ENCODE peak calls at places on chromosomes 4 and X, in four cellular contexts. One of them, this sample, is unnamed.

GRCh38 chr4:127247293-127247952 is 385.3 kb upstream of the INTU start:
- DNase-seq in CD8-positive, alpha-beta T cell: no peak
- DNase-seq in A549: no peak
- DNase-seq in activated CD4-positive, alpha-beta T cell treated with anti-CD3 and anti-CD28 coated beads, Interleukin-2, amount 50 U/mL, for 1 hour: no peak
- DNase-seq in this sample: no peak

GRCh38 chrX:64842492-64842891 is 133.8 kb downstream of the ZC4H2 start:
- DNase-seq in CD8-positive, alpha-beta T cell: no peak
- DNase-seq in A549: no peak
- DNase-seq in activated CD4-positive, alpha-beta T cell treated with anti-CD3 and anti-CD28 coated beads, Interleukin-2, amount 50 U/mL, for 1 hour: no peak
- DNase-seq in this sample: no peak

GRCh38 chr4:8914461-8915171 is 43.0 kb upstream of the HMX1 start:
- DNase-seq in CD8-positive, alpha-beta T cell: no peak
- DNase-seq in activated CD4-positive, alpha-beta T cell treated with anti-CD3 and anti-CD28 coated beads, Interleukin-2, amount 50 U/mL, for 1 hour: no peak
- DNase-seq in A549: no peak
- DNase-seq in this sample: no peak

GRCh38 chr4:181281451-181281850 is 961.8 kb upstream of the TENM3 start:
- DNase-seq in A549: no peak
- DNase-seq in activated CD4-positive, alpha-beta T cell treated with anti-CD3 and anti-CD28 coated beads, Interleukin-2, amount 50 U/mL, for 1 hour: no peak
- DNase-seq in CD8-positive, alpha-beta T cell: no peak
- DNase-seq in this sample: no peak

GRCh38 chr4:83043801-83044407 is 8.9 kb downstream of the COPS4 start:
- DNase-seq in A549: no peak
- DNase-seq in CD8-positive, alpha-beta T cell: no peak
- DNase-seq in activated CD4-positive, alpha-beta T cell treated with anti-CD3 and anti-CD28 coated beads, Interleukin-2, amount 50 U/mL, for 1 hour: no peak
- DNase-seq in this sample: no peak

GRCh38 chrX:142184756-142185602 is 20.1 kb downstream of the MAGEC2 start:
- DNase-seq in A549: no peak
- DNase-seq in activated CD4-positive, alpha-beta T cell treated with anti-CD3 and anti-CD28 coated beads, Interleukin-2, amount 50 U/mL, for 1 hour: no peak
- DNase-seq in CD8-positive, alpha-beta T cell: no peak
- DNase-seq in this sample: no peak

GRCh38 chrX:24860140-24860539 is 155.6 kb downstream of the ARX start:
- DNase-seq in A549: no peak
- DNase-seq in CD8-positive, alpha-beta T cell: no peak
- DNase-seq in activated CD4-positive, alpha-beta T cell treated with anti-CD3 and anti-CD28 coated beads, Interleukin-2, amount 50 U/mL, for 1 hour: no peak
- DNase-seq in this sample: no peak

GRCh38 chr4:27514711-27515110 is 654.1 kb downstream of the STIM2 start:
- DNase-seq in A549: no peak
- DNase-seq in CD8-positive, alpha-beta T cell: no peak
- DNase-seq in activated CD4-positive, alpha-beta T cell treated with anti-CD3 and anti-CD28 coated beads, Interleukin-2, amount 50 U/mL, for 1 hour: no peak
- DNase-seq in this sample: no peak

GRCh38 chrX:43423876-43424275 is 232.2 kb upstream of the MAOA start:
- DNase-seq in activated CD4-positive, alpha-beta T cell treated with anti-CD3 and anti-CD28 coated beads, Interleukin-2, amount 50 U/mL, for 1 hour: no peak
- DNase-seq in A549: no peak
- DNase-seq in CD8-positive, alpha-beta T cell: no peak
- DNase-seq in this sample: no peak

GRCh38 chr4:78545275-78546246 is 6.0 kb upstream of the ANXA3 start:
- DNase-seq in CD8-positive, alpha-beta T cell: no peak
- DNase-seq in activated CD4-positive, alpha-beta T cell treated with anti-CD3 and anti-CD28 coated beads, Interleukin-2, amount 50 U/mL, for 1 hour: no peak
- DNase-seq in A549: no peak
- DNase-seq in this sample: no peak

GRCh38 chrX:145609951-145610511 is 207.6 kb upstream of the SLITRK2 start:
- DNase-seq in CD8-positive, alpha-beta T cell: no peak
- DNase-seq in activated CD4-positive, alpha-beta T cell treated with anti-CD3 and anti-CD28 coated beads, Interleukin-2, amount 50 U/mL, for 1 hour: no peak
- DNase-seq in A549: no peak
- DNase-seq in this sample: no peak

GRCh38 chr4:120043828-120044227 is 22.8 kb downstream of the MAD2L1 start:
- DNase-seq in activated CD4-positive, alpha-beta T cell treated with anti-CD3 and anti-CD28 coated beads, Interleukin-2, amount 50 U/mL, for 1 hour: no peak
- DNase-seq in CD8-positive, alpha-beta T cell: no peak
- DNase-seq in A549: no peak
- DNase-seq in this sample: no peak

GRCh38 chrX:119201570-119201969 is 34.5 kb upstream of the PGRMC1 start:
- DNase-seq in A549: no peak
- DNase-seq in CD8-positive, alpha-beta T cell: no peak
- DNase-seq in activated CD4-positive, alpha-beta T cell treated with anti-CD3 and anti-CD28 coated beads, Interleukin-2, amount 50 U/mL, for 1 hour: no peak
- DNase-seq in this sample: no peak

GRCh38 chr4:186192068-186192751 is 843 bp downstream of the CYP4V2 start:
- DNase-seq in CD8-positive, alpha-beta T cell: peak; percentile 22
- DNase-seq in A549: no peak
- DNase-seq in activated CD4-positive, alpha-beta T cell treated with anti-CD3 and anti-CD28 coated beads, Interleukin-2, amount 50 U/mL, for 1 hour: no peak
- DNase-seq in this sample: peak; percentile 9

GRCh38 chr4:135072553-135072952 is 871.0 kb upstream of the PABPC4L start:
- DNase-seq in CD8-positive, alpha-beta T cell: no peak
- DNase-seq in A549: no peak
- DNase-seq in activated CD4-positive, alpha-beta T cell treated with anti-CD3 and anti-CD28 coated beads, Interleukin-2, amount 50 U/mL, for 1 hour: no peak
- DNase-seq in this sample: no peak

GRCh38 chr4:93199492-93199891 is 629.1 kb upstream of the ATOH1 start:
- DNase-seq in A549: peak; percentile 42
- DNase-seq in CD8-positive, alpha-beta T cell: no peak
- DNase-seq in activated CD4-positive, alpha-beta T cell treated with anti-CD3 and anti-CD28 coated beads, Interleukin-2, amount 50 U/mL, for 1 hour: no peak
- DNase-seq in this sample: peak; percentile 41

GRCh38 chrX:153725832-153726285 is 1.2 kb downstream of the ABCD1 start:
- DNase-seq in CD8-positive, alpha-beta T cell: no peak
- DNase-seq in A549: no peak
- DNase-seq in activated CD4-positive, alpha-beta T cell treated with anti-CD3 and anti-CD28 coated beads, Interleukin-2, amount 50 U/mL, for 1 hour: no peak
- DNase-seq in this sample: no peak

GRCh38 chrX:52504551-52504950 is 8.9 kb downstream of the XAGE1A start:
- DNase-seq in activated CD4-positive, alpha-beta T cell treated with anti-CD3 and anti-CD28 coated beads, Interleukin-2, amount 50 U/mL, for 1 hour: no peak
- DNase-seq in A549: no peak
- DNase-seq in CD8-positive, alpha-beta T cell: no peak
- DNase-seq in this sample: no peak

GRCh38 chr4:151485541-151486131 is 76.7 kb downstream of the FHIP1A start:
- DNase-seq in CD8-positive, alpha-beta T cell: no peak
- DNase-seq in activated CD4-positive, alpha-beta T cell treated with anti-CD3 and anti-CD28 coated beads, Interleukin-2, amount 50 U/mL, for 1 hour: no peak
- DNase-seq in A549: no peak
- DNase-seq in this sample: no peak

GRCh38 chrX:107744868-107745267 is 30.7 kb downstream of the TSC22D3 start:
- DNase-seq in activated CD4-positive, alpha-beta T cell treated with anti-CD3 and anti-CD28 coated beads, Interleukin-2, amount 50 U/mL, for 1 hour: no peak
- DNase-seq in CD8-positive, alpha-beta T cell: no peak
- DNase-seq in A549: no peak
- DNase-seq in this sample: no peak

GRCh38 chr4:159685406-159686092 is 582.7 kb downstream of the RAPGEF2 start:
- DNase-seq in CD8-positive, alpha-beta T cell: no peak
- DNase-seq in A549: no peak
- DNase-seq in activated CD4-positive, alpha-beta T cell treated with anti-CD3 and anti-CD28 coated beads, Interleukin-2, amount 50 U/mL, for 1 hour: no peak
- DNase-seq in this sample: no peak

GRCh38 chrX:74511704-74512103 is 90.4 kb downstream of the SLC16A2 start:
- DNase-seq in CD8-positive, alpha-beta T cell: no peak
- DNase-seq in activated CD4-positive, alpha-beta T cell treated with anti-CD3 and anti-CD28 coated beads, Interleukin-2, amount 50 U/mL, for 1 hour: no peak
- DNase-seq in A549: no peak
- DNase-seq in this sample: no peak

GRCh38 chr4:40245794-40246546 is 49.1 kb downstream of the RHOH start:
- DNase-seq in CD8-positive, alpha-beta T cell: no peak
- DNase-seq in activated CD4-positive, alpha-beta T cell treated with anti-CD3 and anti-CD28 coated beads, Interleukin-2, amount 50 U/mL, for 1 hour: no peak
- DNase-seq in A549: no peak
- DNase-seq in this sample: no peak

GRCh38 chrX:118171354-118171753 is 54.7 kb upstream of the KLHL13 start:
- DNase-seq in CD8-positive, alpha-beta T cell: no peak
- DNase-seq in A549: no peak
- DNase-seq in activated CD4-positive, alpha-beta T cell treated with anti-CD3 and anti-CD28 coated beads, Interleukin-2, amount 50 U/mL, for 1 hour: no peak
- DNase-seq in this sample: no peak

GRCh38 chr4:52713456-52713937 is 37.7 kb downstream of the ERVMER34-1 start:
- DNase-seq in CD8-positive, alpha-beta T cell: no peak
- DNase-seq in activated CD4-positive, alpha-beta T cell treated with anti-CD3 and anti-CD28 coated beads, Interleukin-2, amount 50 U/mL, for 1 hour: no peak
- DNase-seq in A549: no peak
- DNase-seq in this sample: peak; percentile 71

GRCh38 chr4:26116057-26116456 is 202.0 kb downstream of the SMIM20 start:
- DNase-seq in CD8-positive, alpha-beta T cell: no peak
- DNase-seq in A549: no peak
- DNase-seq in activated CD4-positive, alpha-beta T cell treated with anti-CD3 and anti-CD28 coated beads, Interleukin-2, amount 50 U/mL, for 1 hour: no peak
- DNase-seq in this sample: no peak

GRCh38 chr4:95732061-95732460 is 107.8 kb upstream of the PDHA2 start:
- DNase-seq in activated CD4-positive, alpha-beta T cell treated with anti-CD3 and anti-CD28 coated beads, Interleukin-2, amount 50 U/mL, for 1 hour: no peak
- DNase-seq in CD8-positive, alpha-beta T cell: no peak
- DNase-seq in A549: peak; percentile 39
- DNase-seq in this sample: no peak

GRCh38 chr4:5378002-5378401 is 326.7 kb downstream of the STK32B start:
- DNase-seq in A549: peak; percentile 43
- DNase-seq in activated CD4-positive, alpha-beta T cell treated with anti-CD3 and anti-CD28 coated beads, Interleukin-2, amount 50 U/mL, for 1 hour: no peak
- DNase-seq in CD8-positive, alpha-beta T cell: no peak
- DNase-seq in this sample: peak; percentile 34

GRCh38 chr4:77074961-77075855 is 581 bp downstream of the CCNI start:
- DNase-seq in A549: peak; percentile 35
- DNase-seq in activated CD4-positive, alpha-beta T cell treated with anti-CD3 and anti-CD28 coated beads, Interleukin-2, amount 50 U/mL, for 1 hour: peak; percentile 74
- DNase-seq in CD8-positive, alpha-beta T cell: peak; percentile 71
- DNase-seq in this sample: peak; percentile 70

GRCh38 chrX:151708821-151709220 is 7.0 kb upstream of the FATE1 start:
- DNase-seq in activated CD4-positive, alpha-beta T cell treated with anti-CD3 and anti-CD28 coated beads, Interleukin-2, amount 50 U/mL, for 1 hour: no peak
- DNase-seq in A549: no peak
- DNase-seq in CD8-positive, alpha-beta T cell: no peak
- DNase-seq in this sample: no peak

GRCh38 chr4:52783069-52783468 is 31.8 kb upstream of the ERVMER34-1 start:
- DNase-seq in A549: no peak
- DNase-seq in CD8-positive, alpha-beta T cell: no peak
- DNase-seq in activated CD4-positive, alpha-beta T cell treated with anti-CD3 and anti-CD28 coated beads, Interleukin-2, amount 50 U/mL, for 1 hour: no peak
- DNase-seq in this sample: no peak

GRCh38 chr4:126834854-126835253 is 797.9 kb upstream of the INTU start:
- DNase-seq in CD8-positive, alpha-beta T cell: no peak
- DNase-seq in activated CD4-positive, alpha-beta T cell treated with anti-CD3 and anti-CD28 coated beads, Interleukin-2, amount 50 U/mL, for 1 hour: no peak
- DNase-seq in A549: no peak
- DNase-seq in this sample: no peak

GRCh38 chr4:5459236-5459635 is 249.1 kb downstream of the EVC2 start:
- DNase-seq in activated CD4-positive, alpha-beta T cell treated with anti-CD3 and anti-CD28 coated beads, Interleukin-2, amount 50 U/mL, for 1 hour: no peak
- DNase-seq in CD8-positive, alpha-beta T cell: no peak
- DNase-seq in A549: no peak
- DNase-seq in this sample: no peak

GRCh38 chr4:150140774-150141400 is 62.6 kb downstream of the DCLK2 start:
- DNase-seq in A549: peak; percentile 29
- DNase-seq in CD8-positive, alpha-beta T cell: no peak
- DNase-seq in activated CD4-positive, alpha-beta T cell treated with anti-CD3 and anti-CD28 coated beads, Interleukin-2, amount 50 U/mL, for 1 hour: no peak
- DNase-seq in this sample: no peak

GRCh38 chrX:24148535-24149345 is 789 bp upstream of the ZFX start:
- DNase-seq in A549: peak; percentile 63
- DNase-seq in CD8-positive, alpha-beta T cell: peak; percentile 2
- DNase-seq in activated CD4-positive, alpha-beta T cell treated with anti-CD3 and anti-CD28 coated beads, Interleukin-2, amount 50 U/mL, for 1 hour: peak; percentile 8
- DNase-seq in this sample: peak; percentile 23

GRCh38 chrX:54950730-54951375 is 30.2 kb downstream of the TRO start:
- DNase-seq in A549: no peak
- DNase-seq in CD8-positive, alpha-beta T cell: no peak
- DNase-seq in activated CD4-positive, alpha-beta T cell treated with anti-CD3 and anti-CD28 coated beads, Interleukin-2, amount 50 U/mL, for 1 hour: no peak
- DNase-seq in this sample: no peak

GRCh38 chr4:6732441-6733357 is 16.7 kb downstream of the BLOC1S4 start:
- DNase-seq in CD8-positive, alpha-beta T cell: no peak
- DNase-seq in A549: peak; percentile 89
- DNase-seq in activated CD4-positive, alpha-beta T cell treated with anti-CD3 and anti-CD28 coated beads, Interleukin-2, amount 50 U/mL, for 1 hour: no peak
- DNase-seq in this sample: peak; percentile 77

This sample was measured in HepG2.